ENCODE peak calls at places on chromosomes 6 and 20, in eight cellular contexts. W is neural progenitor cell, L is ascending aorta, E is spleen, N is adrenal gland, C is PC-9, J is cardiac muscle cell, H is BE2C. S is an unnamed sample.

GRCh38 chr6:137705166-137706064 is 161.6 kb upstream of the TNFAIP3 start:
- DNase-seq in W (peak; percentile 67), C (no peak), H (peak; percentile 45), N (peak; percentile 76), J (peak; percentile 78), L (no peak), E (peak; percentile 90), S (peak; percentile 65)

GRCh38 chr20:1357921-1358671 is 29.2 kb upstream of the SDCBP2 start:
- DNase-seq in J (peak; percentile 67), C (no peak), L (no peak), E (no peak), H (no peak), W (no peak), N (no peak), S (no peak)

GRCh38 chr6:132877003-132877402 is 62.6 kb downstream of the RPS12 start:
- DNase-seq in J (no peak), E (no peak), W (no peak), N (no peak), C (no peak), L (no peak), H (no peak), S (no peak)

GRCh38 chr6:106134087-106134770 is 48.1 kb downstream of the PRDM1 start:
- DNase-seq in E (no peak), N (no peak), H (no peak), C (no peak), J (no peak), L (no peak), W (no peak), S (no peak)

GRCh38 chr6:69985180-69985579 is 118.8 kb downstream of the COL19A1 start:
- DNase-seq in C (no peak), H (no peak), L (no peak), E (no peak), N (no peak), W (no peak), J (no peak), S (no peak)

GRCh38 chr6:83615025-83615999 is 93.6 kb downstream of the SNAP91 start:
- DNase-seq in L (no peak), H (peak; percentile 78), C (no peak), E (peak; percentile 31), J (peak; percentile 61), N (no peak), W (peak; percentile 71), S (peak; percentile 37)

GRCh38 chr20:35049776-35050352 is 42.7 kb downstream of the TRPC4AP start:
- DNase-seq in C (no peak), J (no peak), W (no peak), H (no peak), L (no peak), N (no peak), E (no peak), S (no peak)

GRCh38 chr20:18488301-18488700 is 8.7 kb downstream of the RBBP9 start:
- DNase-seq in W (no peak), C (no peak), H (no peak), L (no peak), E (no peak), J (no peak), N (no peak), S (no peak)

GRCh38 chr20:51767018-51767866 is 948 bp downstream of the ATP9A start:
- DNase-seq in J (peak; percentile 35), N (peak; percentile 70), C (peak; percentile 78), H (peak; percentile 52), L (peak; percentile 24), W (peak; percentile 79), E (peak; percentile 92), S (peak; percentile 99)

GRCh38 chr20:51760905-51761544 is 7.2 kb downstream of the ATP9A start:
- DNase-seq in H (no peak), J (peak; percentile 21), L (no peak), W (peak; percentile 23), E (no peak), C (peak; percentile 84), N (no peak), S (peak; percentile 84)

GRCh38 chr20:51767867-51768758 is at the start of gene ATP9A:
- DNase-seq in E (peak; percentile 79), N (peak; percentile 29), J (peak; percentile 43), C (no peak), L (no peak), W (peak; percentile 76), H (peak; percentile 17), S (no peak)

GRCh38 chr20:51759769-51760510 is 8.2 kb downstream of the ATP9A start:
- DNase-seq in N (no peak), H (no peak), W (no peak), L (no peak), C (no peak), J (peak; percentile 9), E (no peak), S (peak; percentile 69)

DNA sequence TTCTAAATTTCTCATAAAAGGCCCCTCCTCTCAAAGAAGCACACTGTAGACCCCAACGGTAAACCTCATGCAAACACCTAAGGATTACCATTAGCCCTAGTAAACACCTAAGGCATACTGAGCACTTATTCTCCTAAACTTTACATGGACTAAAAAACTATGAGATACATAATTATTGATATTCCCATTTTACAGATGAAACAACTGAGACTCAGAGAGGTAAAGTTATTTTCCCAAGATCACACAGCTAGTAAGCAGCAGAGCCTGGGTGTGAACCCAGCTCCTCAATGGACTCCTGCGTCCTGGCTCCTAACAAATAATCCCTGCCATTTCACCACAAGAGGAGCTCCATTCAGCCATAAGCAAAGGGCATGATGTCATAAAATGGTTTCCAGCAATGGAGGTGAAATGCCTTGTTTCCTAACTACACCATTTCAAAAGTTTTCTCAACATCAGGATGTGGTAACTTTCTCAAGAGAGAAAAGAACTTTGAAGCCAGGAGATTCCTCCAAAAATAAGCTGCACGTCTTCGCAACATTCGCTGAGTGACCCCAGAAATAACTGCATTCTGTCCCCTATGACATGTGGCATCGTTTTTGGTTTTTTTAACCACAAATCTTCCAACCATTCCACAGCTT is 4.1 kb downstream of the ATP9A start:
- DNase-seq in J (peak; percentile 44), E (no peak), N (no peak), H (no peak), L (no peak), W (no peak), C (no peak), S (no peak)
- TF ChIP-seq CTCF in J (no peak), E (no peak), N (no peak), H (no peak), L (no peak), W (no peak), C (no peak), S (no peak)

DNA sequence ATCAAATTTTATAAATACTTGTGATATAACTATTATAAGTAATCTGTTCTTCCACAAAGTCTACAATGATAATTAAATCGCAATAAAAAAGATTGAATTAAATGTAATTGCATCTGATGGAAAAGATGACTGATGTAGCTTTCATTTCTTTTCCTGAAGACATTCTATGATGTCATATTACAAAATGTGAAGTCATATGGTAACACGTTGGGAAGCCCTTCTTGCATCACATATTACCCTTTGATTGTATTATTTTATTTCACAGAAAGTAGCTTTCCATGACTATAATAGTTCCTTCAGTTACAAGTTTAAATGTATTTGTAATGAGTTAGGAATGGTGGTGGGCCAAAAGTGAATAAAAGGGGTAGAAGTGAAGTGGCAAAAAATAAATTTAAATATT is 19.0 kb upstream of the OR2B2 start:
- DNase-seq in J (no peak), L (no peak), C (no peak), N (no peak), H (no peak), W (no peak), E (no peak), S (no peak)
- H3K9me3 ChIP-seq in J (no peaks in the 10 kb centered on the region), L (no peaks in the 10 kb centered on the region), C (no peaks in the 10 kb centered on the region), N (no peaks in the 10 kb centered on the region), H (no peaks in the 10 kb centered on the region), W (no peaks in the 10 kb centered on the region), E (peaks cover 12% of the 10 kb centered on the region), S (no peaks in the 10 kb centered on the region)

GRCh38 chr6:116392158-116393032 is 21.6 kb downstream of the DSE start:
- DNase-seq in J (peak; percentile 86), C (no peak), W (no peak), E (no peak), H (no peak), N (no peak), L (no peak), S (no peak)

GRCh38 chr6:116388924-116389323 is 18.2 kb downstream of the DSE start:
- DNase-seq in H (no peak), E (no peak), J (no peak), C (no peak), N (no peak), L (no peak), W (no peak), S (no peak)

GRCh38 chr6:116393430-116393829 is 22.7 kb downstream of the DSE start:
- DNase-seq in L (no peak), N (no peak), W (no peak), C (no peak), J (peak; percentile 27), E (no peak), H (no peak), S (no peak)

GRCh38 chr6:116389357-116389756 is 18.6 kb downstream of the DSE start:
- DNase-seq in L (no peak), W (no peak), N (no peak), E (no peak), J (no peak), H (no peak), C (no peak), S (no peak)

DNA sequence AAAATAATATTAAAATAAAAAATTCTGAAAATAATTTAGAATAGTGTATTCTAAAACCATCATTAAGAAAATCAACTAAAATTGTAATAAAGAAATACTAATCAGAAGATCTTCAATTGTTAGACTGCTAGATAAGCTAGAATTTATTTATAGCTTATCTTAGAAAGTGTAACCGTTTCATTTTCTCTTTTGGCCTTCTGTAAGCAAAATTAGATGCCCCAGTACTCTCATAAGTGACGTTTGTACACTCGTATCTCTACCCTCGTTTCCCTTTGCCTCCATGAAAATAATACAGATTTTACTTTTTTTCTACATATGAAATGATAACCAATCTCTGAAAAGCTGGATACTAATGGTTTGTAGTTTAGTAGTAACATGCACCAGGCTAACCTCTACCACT is 19.8 kb downstream of the DSE start:
- DNase-seq in L (no peak), C (no peak), W (no peak), N (no peak), J (no peak), H (no peak), E (no peak), S (no peak)
- H3K4me3 ChIP-seq in L (no peak overlapping the region), C (no peak overlapping the region), W (no peak overlapping the region), N (no peak overlapping the region), J (no peak overlapping the region), H (no peak overlapping the region), E (peak overlapping the region; percentile 17), S (no peak overlapping the region)

GRCh38 chr6:15515226-15515625 is 147.6 kb downstream of the DTNBP1 start:
- DNase-seq in E (peak; percentile 63), J (no peak), C (no peak), L (no peak), N (no peak), H (no peak), W (no peak), S (no peak)

GRCh38 chr6:15516923-15517560 is 145.8 kb downstream of the DTNBP1 start:
- DNase-seq in W (no peak), C (no peak), J (no peak), L (no peak), E (peak; percentile 69), N (no peak), H (no peak), S (no peak)

GRCh38 chr6:15513801-15514711 is 148.8 kb downstream of the DTNBP1 start:
- DNase-seq in H (no peak), C (no peak), L (no peak), W (no peak), E (peak; percentile 67), J (no peak), N (peak; percentile 58), S (no peak)

GRCh38 chr6:15516378-15516777 is 146.4 kb downstream of the DTNBP1 start:
- DNase-seq in C (no peak), J (no peak), H (no peak), W (no peak), E (peak; percentile 64), L (no peak), N (no peak), S (no peak)

DNA sequence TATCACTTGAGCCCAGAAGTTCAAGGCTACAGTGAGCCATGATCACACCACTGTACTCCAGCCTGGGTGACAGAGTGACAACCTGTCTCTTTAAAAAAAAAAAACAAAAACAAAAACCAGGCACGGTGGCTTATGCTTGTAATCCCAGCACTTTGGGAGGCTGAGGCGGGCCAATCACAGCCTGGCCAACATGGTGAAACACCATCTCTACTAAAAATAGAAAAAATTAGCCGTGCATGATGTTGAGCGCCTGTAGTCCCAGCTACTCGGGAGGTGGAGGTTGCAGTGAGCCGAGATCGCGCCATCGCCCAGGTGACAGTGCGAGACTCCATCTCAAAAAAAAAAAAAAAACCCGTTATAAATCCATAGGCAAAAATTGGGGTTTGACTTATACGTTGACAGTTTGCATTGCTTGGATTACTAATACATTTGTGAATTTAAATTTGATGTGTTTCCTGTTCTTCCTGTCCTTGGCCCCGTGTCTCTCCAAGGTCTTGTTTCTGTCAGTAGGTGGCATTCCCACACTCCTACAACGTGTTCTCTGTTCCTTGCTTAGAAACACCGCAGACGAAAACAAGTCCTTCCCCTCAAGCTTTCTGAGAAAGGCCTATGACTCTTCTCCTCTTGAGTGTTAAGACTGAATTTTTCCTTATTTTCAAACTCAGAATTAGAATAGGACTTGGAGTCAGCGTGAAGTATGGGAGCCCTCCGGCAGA is 147.0 kb downstream of the DTNBP1 start:
- DNase-seq in E (no peak), H (no peak), W (no peak), L (no peak), C (no peak), N (no peak), J (no peak), S (no peak)
- TF ChIP-seq CTCF in E (no peak), H (no peak), W (no peak), L (no peak), C (no peak), N (no peak), J (no peak), S (no peak)

S was measured in Caco-2.